ENCODE peak calls at places on chromosomes 4 and X, in six cellular contexts. S is D721Med; D is activated CD4-positive, alpha-beta T cell treated with anti-CD3 and anti-CD28 coated beads, Interleukin-2, amount 50 U/mL, for 1 hour; Y is activated T-helper 9 cell treated with anti-CD3 and anti-CD28 coated beads, Interleukin-2, amount 50 U/mL, for 16 hours; W is HAP-1; X is IMR-90. E is an unnamed sample.

GRCh38 chr4:187019896-187020295 is 296.2 kb upstream of the FAT1 start:
- DNase-seq in D (no peak), Y (no peak), X (no peak), S (no peak), W (no peak), E (no peak)

GRCh38 chr4:41652971-41653370 is 95.6 kb downstream of the PHOX2B start:
- DNase-seq in X (no peak), S (no peak), D (no peak), Y (no peak), W (no peak), E (no peak)

GRCh38 chrX:103310592-103311400 is at the start of gene BEX2:
- DNase-seq in X (no peak), S (peak; percentile 27), Y (peak; percentile 77), W (peak; percentile 66), D (peak; percentile 84), E (peak; percentile 85)

GRCh38 chr4:84258905-84259830 is 239.9 kb downstream of the NKX6-1 start:
- DNase-seq in W (peak; percentile 34), Y (no peak), S (no peak), D (no peak), X (peak; percentile 32), E (no peak)

GRCh38 chr4:168587326-168588125 is 90.7 kb downstream of the PALLD start:
- DNase-seq in D (no peak), S (no peak), X (peak; percentile 88), Y (no peak), W (no peak), E (no peak)

GRCh38 chrX:118974088-118974907 is at the start of gene LONRF3:
- DNase-seq in X (peak; percentile 3), Y (peak; percentile 52), D (peak; percentile 68), W (no peak), S (no peak), E (peak; percentile 63)

GRCh38 chrX:47030339-47030738 is 47.9 kb upstream of the RGN start:
- DNase-seq in Y (no peak), W (peak; percentile 66), S (no peak), X (peak; percentile 68), D (no peak), E (no peak)

GRCh38 chr4:54728342-54728741 is 70.6 kb downstream of the KIT start:
- DNase-seq in Y (no peak), S (no peak), D (no peak), X (no peak), W (no peak), E (no peak)

GRCh38 chrX:154015581-154016264 is 4.0 kb downstream of the IRAK1 start:
- DNase-seq in D (no peak), S (no peak), Y (no peak), W (no peak), X (no peak), E (no peak)

E was measured in CD8-positive, alpha-beta T cell.